ENCODE peak calls at places on chromosome 2, in ten cellular contexts. S is fibroblast of pulmonary artery, I is left ventricle myocardium inferior, J is epithelial cell of proximal tubule, H is cardiac muscle cell, C is dorsolateral prefrontal cortex, V is lower leg skin, B is K562, T is heart right ventricle, E is kidney epithelial cell. O is an unnamed sample.

GRCh38 chr2:210009896-210010295 is 7.5 kb downstream of the RPE start:
- DNase-seq in E (no peak), V (no peak), H (no peak), I (no peak), C (no peak), S (no peak), J (no peak), T (no peak), B (no peak), O (no peak)

GRCh38 chr2:148903946-148904345 is 28.9 kb downstream of the KIF5C start:
- DNase-seq in B (no peak), V (no peak), C (no peak), J (no peak), H (no peak), I (no peak), E (no peak), T (no peak), S (no peak), O (no peak)

GRCh38 chr2:203722411-203722810 is 16.0 kb downstream of the CD28 start:
- DNase-seq in I (no peak), V (no peak), S (peak; percentile 22), H (no peak), C (no peak), E (no peak), J (no peak), T (no peak), B (no peak), O (peak; percentile 34)

GRCh38 chr2:43083278-43083677 is 143.1 kb downstream of the ZFP36L2 start:
- DNase-seq in I (no peak), V (peak; percentile 87), B (no peak), J (no peak), T (peak; percentile 59), C (no peak), H (no peak), E (no peak), S (no peak), O (peak; percentile 68)

GRCh38 chr2:240568678-240569522 is 616 bp downstream of the RNPEPL1 start:
- DNase-seq in T (peak; percentile 80), J (no peak), B (peak; percentile 34), V (peak; percentile 88), I (peak; percentile 78), S (peak; percentile 63), C (peak; percentile 68), H (peak; percentile 67), E (no peak), O (peak; percentile 58)

GRCh38 chr2:131394147-131394931 is 30.4 kb upstream of the RAB6D start:
- DNase-seq in I (no peak), T (peak; percentile 20), J (no peak), C (no peak), V (no peak), B (peak; percentile 80), S (no peak), E (no peak), H (peak; percentile 28), O (no peak)

GRCh38 chr2:197294260-197294659 is 16.3 kb downstream of the ANKRD44 start:
- DNase-seq in E (no peak), B (no peak), V (no peak), S (no peak), H (no peak), I (no peak), J (no peak), C (no peak), T (no peak), O (no peak)

GRCh38 chr2:215874418-215874817 is 138.9 kb downstream of the MREG start:
- DNase-seq in T (no peak), H (no peak), E (no peak), S (no peak), J (no peak), I (no peak), C (no peak), V (no peak), B (no peak), O (peak; percentile 68)

GRCh38 chr2:63569740-63570139 is 18.5 kb downstream of the WDPCP start:
- DNase-seq in T (no peak), E (no peak), C (no peak), J (no peak), S (no peak), V (no peak), B (no peak), H (no peak), I (no peak), O (no peak)

GRCh38 chr2:229388746-229389145 is 117.7 kb upstream of the PID1 start:
- DNase-seq in S (no peak), E (no peak), T (no peak), I (no peak), C (no peak), J (no peak), B (no peak), V (no peak), H (no peak), O (no peak)

GRCh38 chr2:223725494-223725893 is 111.9 kb downstream of the AP1S3 start:
- DNase-seq in H (peak; percentile 62), C (peak; percentile 11), S (peak; percentile 99), J (peak; percentile 89), T (peak; percentile 53), B (peak; percentile 53), I (peak; percentile 68), V (peak; percentile 88), E (peak; percentile 97), O (peak; percentile 99)

GRCh38 chr2:14756981-14757657 is 124.6 kb downstream of the LRATD1 start:
- DNase-seq in V (no peak), E (peak; percentile 98), B (no peak), H (no peak), T (no peak), J (peak; percentile 93), I (no peak), C (no peak), S (peak; percentile 13), O (peak; percentile 98)

GRCh38 chr2:46861916-46862315 is 53.7 kb downstream of the MCFD2 start:
- DNase-seq in S (no peak), I (no peak), T (no peak), V (no peak), J (no peak), H (no peak), B (no peak), E (no peak), C (no peak), O (peak; percentile 47)

GRCh38 chr2:240946654-240947053 is 40.5 kb downstream of the CROCC2 start:
- DNase-seq in H (no peak), E (no peak), C (no peak), T (no peak), V (peak; percentile 67), S (no peak), I (no peak), J (no peak), B (no peak), O (peak; percentile 18)

GRCh38 chr2:191927991-191928390 is 81.1 kb upstream of the CAVIN2 start:
- DNase-seq in E (peak; percentile 41), V (no peak), J (peak; percentile 89), S (peak; percentile 37), T (no peak), C (no peak), I (no peak), B (no peak), H (no peak), O (peak; percentile 65)

GRCh38 chr2:102063360-102063947 is 71.7 kb downstream of the IL1R2 start:
- DNase-seq in S (peak; percentile 95), C (no peak), V (peak; percentile 91), I (peak; percentile 72), T (peak; percentile 69), J (no peak), B (peak; percentile 8), E (no peak), H (peak; percentile 42), O (peak; percentile 83)

GRCh38 chr2:1744446-1745170 is at the start of gene PXDN:
- DNase-seq in C (no peak), B (no peak), H (no peak), E (no peak), S (peak; percentile 73), J (no peak), V (peak; percentile 89), T (peak; percentile 74), I (peak; percentile 74), O (peak; percentile 66)

GRCh38 chr2:96764253-96764637 is 3.5 kb downstream of the CNNM4 start:
- DNase-seq in E (no peak), C (peak; percentile 32), J (no peak), B (peak; percentile 37), T (no peak), S (no peak), H (peak; percentile 32), V (no peak), I (no peak), O (no peak)
- H3K4me3 ChIP-seq in E (peak overlapping the region; percentile 28), C (peak overlapping the region; percentile 78), J (peak overlapping the region; percentile 69), B (peak overlapping the region; percentile 54), T (peak overlapping the region; percentile 88), S (no peak overlapping the region), H (peak overlapping the region; percentile 28), V (no peak overlapping the region), I (peak overlapping the region; percentile 77), O (no peak overlapping the region)

GRCh38 chr2:158546412-158547144 is 89.8 kb downstream of the PKP4 start:
- DNase-seq in E (no peak), C (no peak), I (no peak), S (no peak), B (no peak), V (no peak), T (no peak), J (no peak), H (no peak), O (no peak)
- TF ChIP-seq CTCF in E (peak; percentile 7), C (no peak), I (no peak), S (no peak), B (no peak), V (no peak), T (no peak), J (no peak), H (no peak), O (no peak)

GRCh38 chr2:55421326-55421725 is 1.7 kb upstream of the CCDC88A start:
- DNase-seq in T (no peak), C (no peak), J (no peak), B (no peak), I (no peak), S (no peak), V (no peak), E (no peak), H (no peak), O (no peak)
- H3K4me3 ChIP-seq in T (no peak overlapping the region), C (peak overlapping the region; percentile 88), J (no peak overlapping the region), B (no peak overlapping the region), I (no peak overlapping the region), S (no peak overlapping the region), V (no peak overlapping the region), E (no peak overlapping the region), H (no peak overlapping the region), O (no peak overlapping the region)

GRCh38 chr2:37421686-37422085 is 77.3 kb downstream of the QPCT start:
- DNase-seq in T (no peak), H (no peak), J (no peak), S (no peak), E (no peak), I (no peak), V (no peak), C (no peak), B (no peak), O (peak; percentile 3)

GRCh38 chr2:37415128-37415817 is 70.8 kb downstream of the QPCT start:
- DNase-seq in H (peak; percentile 62), C (no peak), V (no peak), J (no peak), B (peak; percentile 67), T (no peak), I (no peak), E (no peak), S (peak; percentile 52), O (peak; percentile 45)

GRCh38 chr2:37414470-37414949 is 70.1 kb downstream of the QPCT start:
- DNase-seq in V (no peak), H (peak; percentile 67), E (no peak), T (no peak), J (peak; percentile 23), S (peak; percentile 86), I (no peak), C (no peak), B (peak; percentile 50), O (peak; percentile 81)

GRCh38 chr2:37418956-37419355 is 74.5 kb downstream of the QPCT start:
- DNase-seq in H (no peak), S (no peak), V (no peak), C (no peak), T (no peak), J (no peak), B (no peak), I (no peak), E (no peak), O (peak; percentile 2)

GRCh38 chr2:37417321-37417720 is 72.9 kb downstream of the QPCT start:
- DNase-seq in J (no peak), E (no peak), H (no peak), T (no peak), C (no peak), S (peak; percentile 51), B (no peak), I (no peak), V (no peak), O (peak; percentile 47)
- TF ChIP-seq CTCF in J (no peak), E (no peak), H (no peak), T (no peak), C (no peak), S (no peak), B (no peak), I (no peak), V (no peak), O (no peak)

O was measured in fibroblast of mammary gland.